ENCODE peak calls at places on chromosomes 4 and X, in nine cellular contexts. One of them, this sample, is unnamed.

GRCh38 chrX:11381464-11381863 is 88.3 kb downstream of the AMELX start:
- DNase-seq in AG09319: peak
- DNase-seq in body of pancreas: peak
- DNase-seq in RPMI8226: peak
- DNase-seq in cardiac fibroblast: peak
- DNase-seq in tibial artery: peak
- DNase-seq in heart right ventricle: peak
- DNase-seq in CD8-positive, alpha-beta memory T cell: no peak
- DNase-seq in renal cortical epithelial cell: peak
- DNase-seq in this sample: no peak

GRCh38 chr4:151409470-151410313 is 716 bp downstream of the FHIP1A start:
- DNase-seq in AG09319: no peak
- DNase-seq in body of pancreas: peak
- DNase-seq in RPMI8226: no peak
- DNase-seq in cardiac fibroblast: peak
- DNase-seq in tibial artery: peak
- DNase-seq in heart right ventricle: peak
- DNase-seq in CD8-positive, alpha-beta memory T cell: no peak
- DNase-seq in renal cortical epithelial cell: peak
- DNase-seq in this sample: no peak

GRCh38 chr4:74006009-74006476 is 7.6 kb upstream of the CXCL5 start:
- DNase-seq in AG09319: no peak
- DNase-seq in body of pancreas: no peak
- DNase-seq in RPMI8226: no peak
- DNase-seq in cardiac fibroblast: peak
- DNase-seq in tibial artery: no peak
- DNase-seq in heart right ventricle: no peak
- DNase-seq in CD8-positive, alpha-beta memory T cell: no peak
- DNase-seq in renal cortical epithelial cell: peak
- DNase-seq in this sample: no peak

GRCh38 chr4:12555011-12555410 is 929.1 kb downstream of the RAB28 start:
- DNase-seq in AG09319: no peak
- DNase-seq in body of pancreas: no peak
- DNase-seq in RPMI8226: no peak
- DNase-seq in cardiac fibroblast: peak
- DNase-seq in tibial artery: no peak
- DNase-seq in heart right ventricle: no peak
- DNase-seq in CD8-positive, alpha-beta memory T cell: no peak
- DNase-seq in renal cortical epithelial cell: no peak
- DNase-seq in this sample: no peak

GRCh38 chr4:77044458-77045124 is 31.2 kb downstream of the CCNI start:
- DNase-seq in AG09319: no peak
- DNase-seq in body of pancreas: no peak
- DNase-seq in RPMI8226: peak
- DNase-seq in cardiac fibroblast: peak
- DNase-seq in tibial artery: no peak
- DNase-seq in heart right ventricle: no peak
- DNase-seq in CD8-positive, alpha-beta memory T cell: no peak
- DNase-seq in renal cortical epithelial cell: peak
- DNase-seq in this sample: no peak

GRCh38 chr4:128347930-128348660 is 60.5 kb upstream of the PGRMC2 start:
- DNase-seq in AG09319: no peak
- DNase-seq in body of pancreas: no peak
- DNase-seq in RPMI8226: no peak
- DNase-seq in cardiac fibroblast: peak
- DNase-seq in tibial artery: no peak
- DNase-seq in heart right ventricle: no peak
- DNase-seq in CD8-positive, alpha-beta memory T cell: no peak
- DNase-seq in renal cortical epithelial cell: no peak
- DNase-seq in this sample: no peak

GRCh38 chr4:184167576-184167975 is 50.1 kb downstream of the ENPP6 start:
- DNase-seq in AG09319: no peak
- DNase-seq in body of pancreas: no peak
- DNase-seq in RPMI8226: peak
- DNase-seq in cardiac fibroblast: no peak
- DNase-seq in tibial artery: no peak
- DNase-seq in heart right ventricle: no peak
- DNase-seq in CD8-positive, alpha-beta memory T cell: no peak
- DNase-seq in renal cortical epithelial cell: no peak
- DNase-seq in this sample: no peak

GRCh38 chr4:7466904-7467303 is 32.2 kb upstream of the PSAPL1 start:
- DNase-seq in AG09319: no peak
- DNase-seq in body of pancreas: no peak
- DNase-seq in RPMI8226: no peak
- DNase-seq in cardiac fibroblast: no peak
- DNase-seq in tibial artery: no peak
- DNase-seq in heart right ventricle: no peak
- DNase-seq in CD8-positive, alpha-beta memory T cell: no peak
- DNase-seq in renal cortical epithelial cell: no peak
- DNase-seq in this sample: no peak

GRCh38 chrX:72126048-72126415 is 5.7 kb downstream of the RTL5 start:
- DNase-seq in AG09319: no peak
- DNase-seq in body of pancreas: no peak
- DNase-seq in RPMI8226: peak
- DNase-seq in cardiac fibroblast: peak
- DNase-seq in tibial artery: no peak
- DNase-seq in heart right ventricle: peak
- DNase-seq in CD8-positive, alpha-beta memory T cell: no peak
- DNase-seq in renal cortical epithelial cell: peak
- DNase-seq in this sample: no peak